ENCODE peak calls at places on chromosome 13, in six cellular contexts. One of them, this sample, is unnamed.

GRCh38 chr13:79462895-79463294 is 18.1 kb upstream of the NDFIP2 start:
- DNase-seq in cardiac septum: no peak
- DNase-seq in pulmonary artery endothelial cell: no peak
- DNase-seq in HS-5: no peak
- DNase-seq in psoas muscle: no peak
- DNase-seq in ecto neural progenitor cell: no peak
- DNase-seq in this sample: no peak

GRCh38 chr13:113489549-113490495 is 689 bp downstream of the DCUN1D2 start:
- DNase-seq in cardiac septum: no peak
- DNase-seq in ecto neural progenitor cell: no peak
- DNase-seq in psoas muscle: no peak
- DNase-seq in HS-5: peak
- DNase-seq in pulmonary artery endothelial cell: no peak
- DNase-seq in this sample: no peak

GRCh38 chr13:42367836-42368235 is 95.9 kb downstream of the AKAP11 start:
- DNase-seq in psoas muscle: no peak
- DNase-seq in ecto neural progenitor cell: no peak
- DNase-seq in pulmonary artery endothelial cell: no peak
- DNase-seq in HS-5: no peak
- DNase-seq in cardiac septum: no peak
- DNase-seq in this sample: no peak

GRCh38 chr13:48733739-48734329 is 80.1 kb downstream of the CYSLTR2 start:
- DNase-seq in HS-5: no peak
- DNase-seq in pulmonary artery endothelial cell: no peak
- DNase-seq in cardiac septum: no peak
- DNase-seq in psoas muscle: no peak
- DNase-seq in ecto neural progenitor cell: no peak
- DNase-seq in this sample: no peak

GRCh38 chr13:24341439-24341838 is 32.1 kb downstream of the C1QTNF9 start:
- DNase-seq in cardiac septum: no peak
- DNase-seq in pulmonary artery endothelial cell: no peak
- DNase-seq in HS-5: peak
- DNase-seq in psoas muscle: no peak
- DNase-seq in ecto neural progenitor cell: no peak
- DNase-seq in this sample: no peak

GRCh38 chr13:19658831-19659230 is 25.4 kb downstream of the MPHOSPH8 start:
- DNase-seq in HS-5: no peak
- DNase-seq in ecto neural progenitor cell: no peak
- DNase-seq in psoas muscle: no peak
- DNase-seq in cardiac septum: no peak
- DNase-seq in pulmonary artery endothelial cell: no peak
- DNase-seq in this sample: no peak

GRCh38 chr13:107835339-107836018 is 379.9 kb downstream of the LIG4 start:
- DNase-seq in psoas muscle: no peak
- DNase-seq in cardiac septum: no peak
- DNase-seq in ecto neural progenitor cell: no peak
- DNase-seq in pulmonary artery endothelial cell: no peak
- DNase-seq in HS-5: no peak
- DNase-seq in this sample: peak

GRCh38 chr13:75226755-75227435 is 255.1 kb downstream of the TBC1D4 start:
- DNase-seq in pulmonary artery endothelial cell: no peak
- DNase-seq in HS-5: peak
- DNase-seq in ecto neural progenitor cell: no peak
- DNase-seq in psoas muscle: no peak
- DNase-seq in cardiac septum: no peak
- DNase-seq in this sample: peak

GRCh38 chr13:113474179-113474578 is 16.3 kb downstream of the DCUN1D2 start:
- DNase-seq in HS-5: no peak
- DNase-seq in cardiac septum: no peak
- DNase-seq in psoas muscle: no peak
- DNase-seq in pulmonary artery endothelial cell: no peak
- DNase-seq in ecto neural progenitor cell: no peak
- DNase-seq in this sample: no peak

GRCh38 chr13:24660023-24660806 is 20.0 kb upstream of the ATP12A start:
- DNase-seq in pulmonary artery endothelial cell: no peak
- DNase-seq in psoas muscle: no peak
- DNase-seq in cardiac septum: no peak
- DNase-seq in ecto neural progenitor cell: no peak
- DNase-seq in HS-5: no peak
- DNase-seq in this sample: no peak

GRCh38 chr13:73059460-73060250 is 850 bp downstream of the KLF5 start:
- DNase-seq in pulmonary artery endothelial cell: no peak
- DNase-seq in ecto neural progenitor cell: peak
- DNase-seq in psoas muscle: peak
- DNase-seq in HS-5: no peak
- DNase-seq in cardiac septum: peak
- DNase-seq in this sample: peak

GRCh38 chr13:37618554-37618953 is 20.0 kb upstream of the POSTN start:
- DNase-seq in HS-5: no peak
- DNase-seq in cardiac septum: no peak
- DNase-seq in psoas muscle: no peak
- DNase-seq in pulmonary artery endothelial cell: no peak
- DNase-seq in ecto neural progenitor cell: no peak
- DNase-seq in this sample: no peak

GRCh38 chr13:99321709-99322108 is 14.5 kb upstream of the GPR183 start:
- DNase-seq in psoas muscle: no peak
- DNase-seq in cardiac septum: no peak
- DNase-seq in HS-5: no peak
- DNase-seq in ecto neural progenitor cell: no peak
- DNase-seq in pulmonary artery endothelial cell: no peak
- DNase-seq in this sample: no peak